ENCODE peak calls at places on chromosomes 16 and 17, in six cellular contexts. One of them, this sample, is unnamed.

GRCh38 chr17:41910701-41911391 is 7.9 kb downstream of the ACLY start:
- DNase-seq in activated CD4-positive, alpha-beta T cell treated with anti-CD3 and anti-CD28 coated beads, Interleukin-2, amount 50 U/mL, for 4 hours: no peak
- DNase-seq in NCI-H226: no peak
- DNase-seq in endothelial cell: no peak
- DNase-seq in Right ventricle myocardium superior: no peak
- DNase-seq in CD4-positive, alpha-beta T cell: no peak
- DNase-seq in this sample: no peak

GRCh38 chr16:89131783-89132182 is 38.1 kb downstream of the ACSF3 start:
- DNase-seq in activated CD4-positive, alpha-beta T cell treated with anti-CD3 and anti-CD28 coated beads, Interleukin-2, amount 50 U/mL, for 4 hours: no peak
- DNase-seq in NCI-H226: no peak
- DNase-seq in endothelial cell: no peak
- DNase-seq in Right ventricle myocardium superior: peak; percentile 19
- DNase-seq in CD4-positive, alpha-beta T cell: no peak
- DNase-seq in this sample: no peak

GRCh38 chr17:10105513-10106001 is 92.8 kb downstream of the GAS7 start:
- DNase-seq in activated CD4-positive, alpha-beta T cell treated with anti-CD3 and anti-CD28 coated beads, Interleukin-2, amount 50 U/mL, for 4 hours: no peak
- DNase-seq in NCI-H226: no peak
- DNase-seq in endothelial cell: no peak
- DNase-seq in Right ventricle myocardium superior: peak; percentile 68
- DNase-seq in CD4-positive, alpha-beta T cell: no peak
- DNase-seq in this sample: no peak

GRCh38 chr16:86555763-86556130 is 712 bp upstream of the MTHFSD start:
- DNase-seq in activated CD4-positive, alpha-beta T cell treated with anti-CD3 and anti-CD28 coated beads, Interleukin-2, amount 50 U/mL, for 4 hours: no peak
- DNase-seq in NCI-H226: no peak
- DNase-seq in endothelial cell: no peak
- DNase-seq in Right ventricle myocardium superior: no peak
- DNase-seq in CD4-positive, alpha-beta T cell: no peak
- DNase-seq in this sample: no peak

GRCh38 chr17:66306413-66306812 is 4.0 kb downstream of the PRKCA start:
- DNase-seq in activated CD4-positive, alpha-beta T cell treated with anti-CD3 and anti-CD28 coated beads, Interleukin-2, amount 50 U/mL, for 4 hours: no peak
- DNase-seq in NCI-H226: no peak
- DNase-seq in endothelial cell: no peak
- DNase-seq in Right ventricle myocardium superior: no peak
- DNase-seq in CD4-positive, alpha-beta T cell: no peak
- DNase-seq in this sample: no peak

GRCh38 chr16:58628845-58629680 is 563 bp downstream of the CNOT1 start:
- DNase-seq in activated CD4-positive, alpha-beta T cell treated with anti-CD3 and anti-CD28 coated beads, Interleukin-2, amount 50 U/mL, for 4 hours: peak; percentile 26
- DNase-seq in NCI-H226: no peak
- DNase-seq in endothelial cell: peak; percentile 18
- DNase-seq in Right ventricle myocardium superior: peak; percentile 72
- DNase-seq in CD4-positive, alpha-beta T cell: peak; percentile 17
- DNase-seq in this sample: peak; percentile 4

GRCh38 chr16:17963185-17963836 is 373.2 kb downstream of the NPIPA8 start:
- DNase-seq in activated CD4-positive, alpha-beta T cell treated with anti-CD3 and anti-CD28 coated beads, Interleukin-2, amount 50 U/mL, for 4 hours: no peak
- DNase-seq in NCI-H226: no peak
- DNase-seq in endothelial cell: no peak
- DNase-seq in Right ventricle myocardium superior: no peak
- DNase-seq in CD4-positive, alpha-beta T cell: no peak
- DNase-seq in this sample: no peak

GRCh38 chr16:84245933-84246678 is 6.3 kb upstream of the KCNG4 start:
- DNase-seq in activated CD4-positive, alpha-beta T cell treated with anti-CD3 and anti-CD28 coated beads, Interleukin-2, amount 50 U/mL, for 4 hours: no peak
- DNase-seq in NCI-H226: no peak
- DNase-seq in endothelial cell: no peak
- DNase-seq in Right ventricle myocardium superior: no peak
- DNase-seq in CD4-positive, alpha-beta T cell: no peak
- DNase-seq in this sample: no peak

GRCh38 chr16:23182675-23183485 is at the start of gene SCNN1G:
- DNase-seq in activated CD4-positive, alpha-beta T cell treated with anti-CD3 and anti-CD28 coated beads, Interleukin-2, amount 50 U/mL, for 4 hours: no peak
- DNase-seq in NCI-H226: no peak
- DNase-seq in endothelial cell: peak; percentile 25
- DNase-seq in Right ventricle myocardium superior: no peak
- DNase-seq in CD4-positive, alpha-beta T cell: no peak
- DNase-seq in this sample: no peak

GRCh38 chr16:81405702-81406113 is 38.9 kb upstream of the CMIP start:
- DNase-seq in activated CD4-positive, alpha-beta T cell treated with anti-CD3 and anti-CD28 coated beads, Interleukin-2, amount 50 U/mL, for 4 hours: no peak
- DNase-seq in NCI-H226: peak; percentile 100
- DNase-seq in endothelial cell: no peak
- DNase-seq in Right ventricle myocardium superior: no peak
- DNase-seq in CD4-positive, alpha-beta T cell: no peak
- DNase-seq in this sample: no peak

GRCh38 chr16:53922067-53922804 is 218.3 kb downstream of the FTO start:
- DNase-seq in activated CD4-positive, alpha-beta T cell treated with anti-CD3 and anti-CD28 coated beads, Interleukin-2, amount 50 U/mL, for 4 hours: no peak
- DNase-seq in NCI-H226: no peak
- DNase-seq in endothelial cell: no peak
- DNase-seq in Right ventricle myocardium superior: no peak
- DNase-seq in CD4-positive, alpha-beta T cell: no peak
- DNase-seq in this sample: no peak

GRCh38 chr17:30493802-30494201 is 16.6 kb downstream of the GOSR1 start:
- DNase-seq in activated CD4-positive, alpha-beta T cell treated with anti-CD3 and anti-CD28 coated beads, Interleukin-2, amount 50 U/mL, for 4 hours: no peak
- DNase-seq in NCI-H226: no peak
- DNase-seq in endothelial cell: no peak
- DNase-seq in Right ventricle myocardium superior: no peak
- DNase-seq in CD4-positive, alpha-beta T cell: no peak
- DNase-seq in this sample: no peak

GRCh38 chr17:78779848-78780247 is 2.2 kb downstream of the CYTH1 start:
- DNase-seq in activated CD4-positive, alpha-beta T cell treated with anti-CD3 and anti-CD28 coated beads, Interleukin-2, amount 50 U/mL, for 4 hours: no peak
- DNase-seq in NCI-H226: no peak
- DNase-seq in endothelial cell: no peak
- DNase-seq in Right ventricle myocardium superior: no peak
- DNase-seq in CD4-positive, alpha-beta T cell: peak; percentile 53
- DNase-seq in this sample: no peak

GRCh38 chr17:76405967-76406647 is 21.7 kb downstream of the SPHK1 start:
- DNase-seq in activated CD4-positive, alpha-beta T cell treated with anti-CD3 and anti-CD28 coated beads, Interleukin-2, amount 50 U/mL, for 4 hours: no peak
- DNase-seq in NCI-H226: no peak
- DNase-seq in endothelial cell: no peak
- DNase-seq in Right ventricle myocardium superior: peak; percentile 90
- DNase-seq in CD4-positive, alpha-beta T cell: no peak
- DNase-seq in this sample: no peak

GRCh38 chr16:87644186-87644585 is 41.9 kb downstream of the JPH3 start:
- DNase-seq in activated CD4-positive, alpha-beta T cell treated with anti-CD3 and anti-CD28 coated beads, Interleukin-2, amount 50 U/mL, for 4 hours: no peak
- DNase-seq in NCI-H226: no peak
- DNase-seq in endothelial cell: no peak
- DNase-seq in Right ventricle myocardium superior: no peak
- DNase-seq in CD4-positive, alpha-beta T cell: no peak
- DNase-seq in this sample: no peak

GRCh38 chr17:77433385-77434135 is 292.8 kb downstream of the SEC14L1 start:
- DNase-seq in activated CD4-positive, alpha-beta T cell treated with anti-CD3 and anti-CD28 coated beads, Interleukin-2, amount 50 U/mL, for 4 hours: no peak
- DNase-seq in NCI-H226: no peak
- DNase-seq in endothelial cell: no peak
- DNase-seq in Right ventricle myocardium superior: peak; percentile 73
- DNase-seq in CD4-positive, alpha-beta T cell: peak; percentile 29
- DNase-seq in this sample: no peak

GRCh38 chr16:75378616-75379015 is 54.7 kb downstream of the CFDP1 start:
- DNase-seq in activated CD4-positive, alpha-beta T cell treated with anti-CD3 and anti-CD28 coated beads, Interleukin-2, amount 50 U/mL, for 4 hours: no peak
- DNase-seq in NCI-H226: no peak
- DNase-seq in endothelial cell: no peak
- DNase-seq in Right ventricle myocardium superior: no peak
- DNase-seq in CD4-positive, alpha-beta T cell: no peak
- DNase-seq in this sample: no peak

GRCh38 chr17:19262650-19263620 is 25.8 kb downstream of the EPN2 start:
- DNase-seq in activated CD4-positive, alpha-beta T cell treated with anti-CD3 and anti-CD28 coated beads, Interleukin-2, amount 50 U/mL, for 4 hours: no peak
- DNase-seq in NCI-H226: peak; percentile 25
- DNase-seq in endothelial cell: no peak
- DNase-seq in Right ventricle myocardium superior: no peak
- DNase-seq in CD4-positive, alpha-beta T cell: no peak
- DNase-seq in this sample: no peak

GRCh38 chr16:84973226-84973625 is 38.1 kb downstream of the ZDHHC7 start:
- DNase-seq in activated CD4-positive, alpha-beta T cell treated with anti-CD3 and anti-CD28 coated beads, Interleukin-2, amount 50 U/mL, for 4 hours: no peak
- DNase-seq in NCI-H226: no peak
- DNase-seq in endothelial cell: no peak
- DNase-seq in Right ventricle myocardium superior: no peak
- DNase-seq in CD4-positive, alpha-beta T cell: no peak
- DNase-seq in this sample: no peak

GRCh38 chr17:19013226-19013625 is 8.7 kb upstream of the FAM83G start:
- DNase-seq in activated CD4-positive, alpha-beta T cell treated with anti-CD3 and anti-CD28 coated beads, Interleukin-2, amount 50 U/mL, for 4 hours: no peak
- DNase-seq in NCI-H226: no peak
- DNase-seq in endothelial cell: no peak
- DNase-seq in Right ventricle myocardium superior: peak; percentile 20
- DNase-seq in CD4-positive, alpha-beta T cell: no peak
- DNase-seq in this sample: no peak

GRCh38 chr16:85536073-85536410 is 77.1 kb upstream of the GSE1 start:
- DNase-seq in activated CD4-positive, alpha-beta T cell treated with anti-CD3 and anti-CD28 coated beads, Interleukin-2, amount 50 U/mL, for 4 hours: no peak
- DNase-seq in NCI-H226: no peak
- DNase-seq in endothelial cell: no peak
- DNase-seq in Right ventricle myocardium superior: no peak
- DNase-seq in CD4-positive, alpha-beta T cell: no peak
- DNase-seq in this sample: no peak

GRCh38 chr17:1036171-1036844 is 39.4 kb downstream of the TIMM22 start:
- DNase-seq in activated CD4-positive, alpha-beta T cell treated with anti-CD3 and anti-CD28 coated beads, Interleukin-2, amount 50 U/mL, for 4 hours: no peak
- DNase-seq in NCI-H226: no peak
- DNase-seq in endothelial cell: no peak
- DNase-seq in Right ventricle myocardium superior: no peak
- DNase-seq in CD4-positive, alpha-beta T cell: no peak
- DNase-seq in this sample: no peak

GRCh38 chr17:5473906-5474305 is 5.1 kb upstream of the DHX33 start:
- DNase-seq in activated CD4-positive, alpha-beta T cell treated with anti-CD3 and anti-CD28 coated beads, Interleukin-2, amount 50 U/mL, for 4 hours: no peak
- DNase-seq in NCI-H226: no peak
- DNase-seq in endothelial cell: no peak
- DNase-seq in Right ventricle myocardium superior: no peak
- DNase-seq in CD4-positive, alpha-beta T cell: no peak
- DNase-seq in this sample: no peak

GRCh38 chr16:68993421-68993820 is 112.0 kb upstream of the HAS3 start:
- DNase-seq in activated CD4-positive, alpha-beta T cell treated with anti-CD3 and anti-CD28 coated beads, Interleukin-2, amount 50 U/mL, for 4 hours: no peak
- DNase-seq in NCI-H226: no peak
- DNase-seq in endothelial cell: no peak
- DNase-seq in Right ventricle myocardium superior: no peak
- DNase-seq in CD4-positive, alpha-beta T cell: no peak
- DNase-seq in this sample: no peak

GRCh38 chr17:79664925-79665738 is 54.3 kb upstream of the RBFOX3 start:
- DNase-seq in activated CD4-positive, alpha-beta T cell treated with anti-CD3 and anti-CD28 coated beads, Interleukin-2, amount 50 U/mL, for 4 hours: no peak
- DNase-seq in NCI-H226: no peak
- DNase-seq in endothelial cell: peak; percentile 31
- DNase-seq in Right ventricle myocardium superior: peak; percentile 87
- DNase-seq in CD4-positive, alpha-beta T cell: no peak
- DNase-seq in this sample: no peak

GRCh38 chr16:88726981-88727380 is 20.7 kb downstream of the CTU2 start:
- DNase-seq in activated CD4-positive, alpha-beta T cell treated with anti-CD3 and anti-CD28 coated beads, Interleukin-2, amount 50 U/mL, for 4 hours: no peak
- DNase-seq in NCI-H226: no peak
- DNase-seq in endothelial cell: no peak
- DNase-seq in Right ventricle myocardium superior: no peak
- DNase-seq in CD4-positive, alpha-beta T cell: no peak
- DNase-seq in this sample: no peak

This sample was measured in SIG-M5.